ENCODE peak calls at places on chromosomes 1 and 21, in six cellular contexts. R, K, M, A, C and X are unnamed samples.

GRCh38 chr1:168488153-168488552 is 55.6 kb downstream of the XCL2 start:
- DNase-seq in A (peak), C (no peak), R (no peak), M (no peak), K (no peak), X (no peak)

GRCh38 chr1:169985757-169986156 is 88.7 kb downstream of the KIFAP3 start:
- DNase-seq in M (no peak), K (no peak), R (no peak), A (no peak), C (no peak), X (no peak)

GRCh38 chr1:61434276-61434675 is 290.7 kb downstream of the TM2D1 start:
- DNase-seq in R (no peak), K (no peak), A (peak), C (no peak), M (no peak), X (no peak)

GRCh38 chr1:2480986-2481364 is 4.9 kb downstream of the PLCH2 start:
- DNase-seq in R (no peak), M (no peak), A (no peak), K (no peak), C (no peak), X (no peak)

GRCh38 chr1:96596226-96596625 is 125.4 kb upstream of the PTBP2 start:
- DNase-seq in M (peak), C (peak), A (peak), K (no peak), R (peak), X (peak)

GRCh38 chr1:181061891-181062777 is 26.4 kb upstream of the IER5 start:
- DNase-seq in R (no peak), A (no peak), K (no peak), C (no peak), M (no peak), X (no peak)

GRCh38 chr1:34263411-34263810 is 86.7 kb downstream of the C1orf94 start:
- DNase-seq in A (no peak), M (no peak), R (no peak), C (no peak), K (no peak), X (no peak)

GRCh38 chr1:67850611-67851075 is 17.4 kb upstream of the GNG12 start:
- DNase-seq in K (no peak), R (no peak), C (no peak), A (peak), M (peak), X (no peak)

GRCh38 chr1:167043752-167044488 is 46.3 kb downstream of the GPA33 start:
- DNase-seq in M (peak), A (peak), R (peak), K (no peak), C (no peak), X (peak)

GRCh38 chr21:35014302-35015044 is 34.6 kb downstream of the RUNX1 start:
- DNase-seq in C (no peak), A (peak), R (no peak), M (no peak), K (no peak), X (no peak)
- H2AK5ac ChIP-seq in C (no peak), A (peak), R (no peak), M (no peak), K (no peak), X (no peak)

DNA sequence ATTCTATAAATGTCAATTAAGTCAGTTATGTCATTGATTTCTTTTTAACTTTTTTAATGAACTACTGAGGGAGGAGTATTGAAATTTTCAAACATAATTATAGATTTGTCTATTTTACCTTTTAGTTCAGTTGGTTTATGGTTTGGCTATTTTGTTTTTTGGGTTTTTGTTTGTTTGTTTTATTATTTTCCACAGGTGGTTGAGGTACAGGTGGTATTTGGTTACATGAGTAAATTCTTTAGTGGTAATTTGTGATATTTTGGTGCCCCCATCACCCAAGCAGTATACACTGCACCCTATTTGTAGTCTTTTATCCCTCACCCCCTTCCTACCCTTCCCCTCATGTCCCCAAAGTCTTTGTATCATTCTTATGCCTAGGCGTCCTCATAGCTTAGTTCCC is 9.5 kb downstream of the TDRD5 start:
- DNase-seq in K (no peak), M (no peak), C (no peak), A (no peak), R (no peak), X (no peak)
- H2BK15ac ChIP-seq in K (no peak), M (no peak), C (no peak), A (no peak), R (no peak), X (no peak)

GRCh38 chr1:94001397-94002045 is 92.3 kb upstream of the GCLM start:
- DNase-seq in A (no peak), M (no peak), R (no peak), K (no peak), C (no peak), X (no peak)
- H2BK120ac ChIP-seq in A (no peak), M (no peak), R (no peak), K (no peak), C (no peak), X (no peak)

GRCh38 chr1:218351617-218352438 is 6.7 kb downstream of the TGFB2 start:
- DNase-seq in C (peak), A (peak), M (peak), R (peak), K (no peak), X (peak)

GRCh38 chr1:218348628-218349185 is 3.6 kb downstream of the TGFB2 start:
- DNase-seq in R (no peak), M (no peak), A (no peak), C (no peak), K (no peak), X (no peak)

GRCh38 chr1:218350909-218351616 is 5.9 kb downstream of the TGFB2 start:
- DNase-seq in A (peak), C (no peak), K (no peak), R (no peak), M (peak), X (no peak)

GRCh38 chr1:218349365-218350021 is 4.4 kb downstream of the TGFB2 start:
- DNase-seq in K (no peak), M (no peak), R (no peak), A (no peak), C (no peak), X (no peak)

DNA sequence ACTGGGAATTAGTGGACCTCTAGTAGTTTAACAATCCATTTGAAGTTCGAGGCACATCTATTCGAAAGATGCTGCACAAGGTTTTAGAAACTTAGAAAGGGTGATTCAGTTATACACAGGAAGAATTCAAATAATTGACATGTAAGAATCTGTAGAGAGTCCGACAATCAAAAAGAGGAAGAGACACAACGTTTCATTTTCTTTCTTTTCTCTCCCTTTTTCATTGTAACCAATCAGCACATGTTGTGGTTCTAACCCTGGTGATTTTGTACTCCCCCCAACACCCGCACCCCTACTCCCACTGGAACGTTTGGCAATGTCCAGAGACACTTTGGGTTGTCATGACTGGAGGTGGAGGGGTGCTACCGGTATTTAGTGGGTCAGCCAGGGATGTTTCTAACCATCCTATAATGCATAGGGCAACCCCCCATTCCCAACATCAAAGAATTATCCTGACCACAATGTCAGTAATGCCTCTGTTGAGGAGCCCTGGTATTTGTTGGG is 4.9 kb downstream of the TGFB2 start:
- DNase-seq in R (no peak), A (no peak), K (no peak), C (peak), M (no peak), X (no peak)
- H2AK5ac ChIP-seq in R (no peak), A (peak), K (no peak), C (no peak), M (peak), X (no peak)

GRCh38 chr21:32184485-32184884 is 94.4 kb downstream of the MIS18A start:
- DNase-seq in R (peak), A (no peak), K (no peak), M (no peak), C (no peak), X (peak)
- H2BK15ac ChIP-seq in R (no peak), A (no peak), K (no peak), M (no peak), C (no peak), X (no peak)

DNA sequence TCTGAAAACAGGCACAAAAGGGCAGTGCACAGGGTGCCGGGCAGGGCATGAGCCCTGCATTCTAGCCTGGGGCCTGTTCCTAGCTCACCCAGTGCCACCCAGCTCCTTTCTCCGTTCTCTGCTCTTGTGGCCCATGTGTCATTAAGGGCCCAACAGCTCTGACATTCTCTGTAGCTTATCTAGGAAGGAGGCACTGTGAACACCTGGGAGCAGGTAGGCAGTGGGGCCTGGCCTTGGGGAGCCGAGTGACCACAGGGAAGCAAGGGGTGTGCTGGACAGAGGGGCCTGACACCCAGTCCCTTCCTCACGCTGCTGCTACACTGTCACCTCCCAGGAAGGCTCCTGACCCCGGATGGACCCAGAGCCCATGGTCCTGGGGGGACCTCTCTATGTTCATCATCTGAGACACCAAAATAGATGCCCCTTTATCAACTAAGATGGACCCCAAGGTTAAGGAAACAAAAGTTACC is 14.4 kb upstream of the PADI1 start:
- DNase-seq in C (peak), A (no peak), M (no peak), K (no peak), R (no peak), X (no peak)
- H2BK120ac ChIP-seq in C (no peak), A (peak), M (peak), K (no peak), R (no peak), X (no peak)

GRCh38 chr1:201510734-201511133 is 3.8 kb upstream of the CSRP1 start:
- DNase-seq in A (no peak), C (no peak), K (no peak), M (no peak), R (no peak), X (no peak)

GRCh38 chr1:201511925-201512539 is 5.1 kb upstream of the CSRP1 start:
- DNase-seq in R (peak), C (no peak), A (no peak), K (no peak), M (peak), X (peak)

GRCh38 chr1:201509601-201510374 is 2.9 kb upstream of the CSRP1 start:
- DNase-seq in A (no peak), R (no peak), K (no peak), M (no peak), C (no peak), X (no peak)

GRCh38 chr1:201513498-201514243 is 6.7 kb upstream of the CSRP1 start:
- DNase-seq in C (no peak), R (no peak), M (no peak), A (no peak), K (no peak), X (peak)

DNA sequence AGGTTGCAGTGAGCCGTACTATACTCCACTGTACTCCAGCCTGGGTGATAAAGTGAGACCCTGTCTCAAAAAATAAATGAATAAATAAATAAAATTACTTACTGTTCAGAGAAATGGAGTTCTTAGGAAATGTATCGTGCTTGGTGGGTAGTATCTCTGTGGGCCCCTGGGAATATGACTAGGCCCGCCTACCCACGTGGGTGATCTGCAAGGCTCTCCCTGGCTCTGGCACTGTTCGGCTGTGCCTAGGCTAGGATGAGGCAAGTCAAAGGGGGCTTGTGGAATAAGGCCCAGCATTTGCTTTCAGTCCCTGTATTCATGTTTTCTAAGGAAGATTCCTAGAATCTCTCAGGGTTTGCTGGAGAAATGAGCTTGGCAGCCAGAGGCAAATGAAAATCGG is 4.5 kb upstream of the CSRP1 start:
- DNase-seq in K (no peak), A (no peak), R (no peak), M (no peak), C (no peak), X (no peak)
- H2AK5ac ChIP-seq in K (no peak), A (peak), R (no peak), M (peak), C (no peak), X (no peak)

GRCh38 chr1:204659061-204659460 is 26.5 kb downstream of the LRRN2 start:
- DNase-seq in C (no peak), R (no peak), K (no peak), M (peak), A (no peak), X (no peak)
- H2BK15ac ChIP-seq in C (no peak), R (no peak), K (no peak), M (no peak), A (no peak), X (no peak)

DNA sequence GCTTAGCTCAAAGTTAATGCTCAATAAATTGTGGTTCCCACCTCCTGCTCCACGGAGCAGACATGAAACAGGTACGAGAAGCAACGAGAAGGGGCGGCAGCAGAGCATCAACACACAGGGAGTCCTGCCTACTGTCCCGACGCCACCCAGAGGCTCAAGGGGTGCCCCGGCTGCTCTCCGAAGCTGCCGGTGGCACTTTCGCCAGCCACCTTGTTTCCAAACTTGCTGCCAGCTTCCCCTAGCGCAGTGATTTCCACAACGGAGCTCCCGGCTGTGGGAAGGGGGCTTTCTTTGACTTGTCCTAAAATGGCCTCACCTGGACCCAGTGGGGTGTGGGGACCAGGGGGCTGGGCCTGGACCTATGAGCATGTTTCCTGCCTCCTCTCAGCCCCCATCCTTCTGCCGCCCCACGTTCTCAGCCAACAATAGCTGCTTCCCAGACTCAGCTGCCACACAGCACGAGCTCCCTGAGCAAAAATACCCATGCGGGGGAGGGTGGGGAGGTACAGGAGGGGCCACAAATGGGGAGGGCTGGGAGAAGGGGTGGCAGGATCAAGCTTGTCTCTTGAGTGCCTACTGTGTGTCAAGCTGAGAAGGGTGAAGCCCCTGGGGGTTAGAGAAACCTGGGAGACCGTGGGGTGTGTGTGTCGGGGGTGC is 35.6 kb upstream of the ECE1 start:
- DNase-seq in C (no peak), A (no peak), M (no peak), R (no peak), K (no peak), X (no peak)
- H2BK120ac ChIP-seq in C (no peak), A (peak), M (peak), R (no peak), K (peak), X (peak)

GRCh38 chr1:69086148-69086547 is 481.6 kb upstream of the LRRC7 start:
- DNase-seq in M (no peak), R (no peak), K (no peak), C (no peak), A (no peak), X (no peak)

GRCh38 chr1:69077633-69078032 is 490.1 kb upstream of the LRRC7 start:
- DNase-seq in M (no peak), R (no peak), C (no peak), K (peak), A (no peak), X (peak)

GRCh38 chr1:69077198-69077597 is 490.5 kb upstream of the LRRC7 start:
- DNase-seq in K (no peak), C (no peak), R (no peak), A (no peak), M (no peak), X (no peak)

GRCh38 chr1:69082312-69082711 is 485.4 kb upstream of the LRRC7 start:
- DNase-seq in A (no peak), C (no peak), R (no peak), K (no peak), M (no peak), X (peak)

DNA sequence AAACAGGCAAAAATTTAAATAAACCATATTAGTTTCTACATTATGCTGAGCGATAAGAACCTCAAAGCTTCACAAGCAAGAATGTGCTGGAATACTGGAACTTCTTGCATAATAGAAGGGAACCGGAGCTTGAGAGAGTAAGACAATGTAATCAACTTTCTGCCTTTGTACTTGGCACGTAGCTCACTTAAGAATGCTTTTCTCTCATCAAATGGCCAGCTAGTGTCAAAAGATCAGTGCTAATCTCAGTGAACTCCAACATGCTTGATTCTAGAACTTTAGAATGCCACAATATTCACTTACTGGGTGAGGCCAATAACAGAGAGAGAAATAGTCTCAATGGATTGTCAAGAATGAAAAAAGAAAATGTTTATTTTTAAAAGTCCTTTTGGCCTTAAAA is 486.1 kb upstream of the LRRC7 start:
- DNase-seq in R (no peak), C (no peak), A (no peak), M (no peak), K (no peak), X (peak)
- H2AK5ac ChIP-seq in R (no peak), C (no peak), A (no peak), M (no peak), K (no peak), X (no peak)